ENCODE peak calls at places on chromosomes 3 and 15, in nine cellular contexts. J is bronchial epithelial cell; B is endothelial cell; I is fibroblast of lung; R is CD8-positive, alpha-beta T cell; H is neural crest cell; G is lower leg skin; P is breast epithelium; Z is left ventricle myocardium inferior. N is an unnamed sample.

GRCh38 chr15:88759872-88760271 is 43.4 kb upstream of the ACAN start:
- DNase-seq in Z (no peak), J (no peak), I (no peak), H (no peak), R (no peak), B (no peak), P (no peak), G (no peak), N (no peak)

GRCh38 chr3:136380530-136380929 is 130.4 kb downstream of the PCCB start:
- DNase-seq in R (no peak), I (peak), J (peak), Z (no peak), G (no peak), B (no peak), H (no peak), P (no peak), N (no peak)

GRCh38 chr3:150449169-150449721 is 41.1 kb downstream of the TSC22D2 start:
- DNase-seq in I (peak), G (no peak), J (peak), P (no peak), Z (no peak), B (no peak), R (no peak), H (no peak), N (peak)

GRCh38 chr3:15319127-15319526 is 13.3 kb downstream of the SH3BP5 start:
- DNase-seq in Z (no peak), B (no peak), G (no peak), P (no peak), I (no peak), J (no peak), R (no peak), H (no peak), N (no peak)

GRCh38 chr3:145649368-145649887 is 511.6 kb downstream of the PLOD2 start:
- DNase-seq in G (no peak), Z (no peak), I (no peak), B (no peak), H (no peak), R (no peak), P (no peak), J (no peak), N (no peak)

GRCh38 chr15:67144609-67145306 is 79.4 kb downstream of the SMAD3 start:
- DNase-seq in B (no peak), Z (no peak), R (no peak), I (peak), P (no peak), J (no peak), H (no peak), G (no peak), N (no peak)

GRCh38 chr3:8972614-8973013 is 9.3 kb upstream of the RAD18 start:
- DNase-seq in I (peak), P (no peak), H (no peak), J (peak), Z (no peak), G (no peak), R (no peak), B (no peak), N (peak)

GRCh38 chr3:48655586-48655985 is 7.1 kb downstream of the CELSR3 start:
- DNase-seq in I (no peak), J (no peak), Z (no peak), R (no peak), P (no peak), B (no peak), G (no peak), H (no peak), N (no peak)

GRCh38 chr15:37361621-37362020 is 261.3 kb upstream of the MEIS2 start:
- DNase-seq in Z (no peak), R (no peak), G (no peak), P (no peak), I (no peak), H (no peak), J (no peak), B (no peak), N (no peak)

GRCh38 chr3:81838455-81838854 is 77.0 kb upstream of the GBE1 start:
- DNase-seq in I (no peak), J (no peak), G (no peak), B (no peak), R (no peak), Z (no peak), H (no peak), P (no peak), N (no peak)

GRCh38 chr3:16179771-16180736 is 5.6 kb downstream of the GALNT15 start:
- DNase-seq in I (peak), B (no peak), H (no peak), J (no peak), G (no peak), R (no peak), Z (no peak), P (no peak), N (no peak)

GRCh38 chr3:188507244-188507720 is 353.3 kb downstream of the LPP start:
- DNase-seq in P (no peak), B (no peak), H (no peak), R (no peak), I (peak), Z (no peak), G (no peak), J (peak), N (peak)

GRCh38 chr3:196843435-196844110 is 24.1 kb upstream of the SENP5 start:
- DNase-seq in Z (no peak), I (no peak), R (no peak), G (no peak), B (no peak), H (no peak), P (no peak), J (no peak), N (no peak)

GRCh38 chr15:38073278-38073930 is 139.0 kb downstream of the TMCO5A start:
- DNase-seq in P (no peak), H (no peak), J (peak), I (peak), Z (no peak), R (no peak), B (peak), G (peak), N (no peak)

GRCh38 chr15:100703032-100703578 is 100.7 kb downstream of the ASB7 start:
- DNase-seq in P (peak), B (peak), J (peak), G (no peak), I (peak), R (no peak), Z (no peak), H (no peak), N (peak)

GRCh38 chr15:48244923-48245322 is 38.8 kb downstream of the SLC12A1 start:
- DNase-seq in R (no peak), J (peak), Z (no peak), B (no peak), G (no peak), P (no peak), I (peak), H (no peak), N (peak)

GRCh38 chr3:17749705-17750293 is 7.4 kb upstream of the TBC1D5 start:
- DNase-seq in I (no peak), P (no peak), J (no peak), G (no peak), H (no peak), Z (no peak), B (no peak), R (no peak), N (no peak)

GRCh38 chr15:67840747-67841634 is 1.1 kb upstream of the RNU6-1 start:
- DNase-seq in H (no peak), Z (no peak), J (peak), I (peak), B (no peak), P (no peak), R (no peak), G (no peak), N (no peak)

GRCh38 chr3:72634128-72634527 is 214.1 kb downstream of the SHQ1 start:
- DNase-seq in R (no peak), H (no peak), J (no peak), B (no peak), G (no peak), Z (no peak), P (no peak), I (no peak), N (no peak)

GRCh38 chr3:128579927-128580326 is 70.7 kb downstream of the RPN1 start:
- DNase-seq in R (no peak), P (no peak), Z (no peak), H (no peak), B (no peak), J (no peak), I (no peak), G (no peak), N (no peak)

GRCh38 chr15:40052604-40053003 is 13.6 kb upstream of the SRP14 start:
- DNase-seq in I (no peak), Z (no peak), G (no peak), H (no peak), R (no peak), B (no peak), J (no peak), P (no peak), N (no peak)

GRCh38 chr3:12750223-12750622 is 8.8 kb downstream of the TMEM40 start:
- DNase-seq in R (no peak), G (no peak), I (peak), J (peak), B (no peak), Z (peak), P (peak), H (no peak), N (peak)

GRCh38 chr3:196563721-196564225 is 4.6 kb downstream of the WDR53 start:
- DNase-seq in G (no peak), B (no peak), Z (no peak), P (no peak), H (no peak), R (no peak), J (peak), I (peak), N (peak)

GRCh38 chr3:11919390-11919789 is 72.7 kb upstream of the TAMM41 start:
- DNase-seq in R (no peak), Z (no peak), J (no peak), B (no peak), P (no peak), H (no peak), I (no peak), G (no peak), N (no peak)

GRCh38 chr3:107813066-107813465 is 277.8 kb downstream of the CD47 start:
- DNase-seq in B (no peak), G (no peak), Z (no peak), J (no peak), I (peak), P (no peak), R (no peak), H (no peak), N (no peak)

GRCh38 chr3:107816082-107816481 is 274.7 kb downstream of the CD47 start:
- DNase-seq in H (no peak), B (no peak), I (no peak), G (no peak), Z (no peak), P (no peak), R (no peak), J (no peak), N (no peak)

GRCh38 chr3:107806021-107806420 is 283.3 kb downstream of the BBX start:
- DNase-seq in B (no peak), Z (no peak), R (no peak), G (no peak), H (no peak), I (no peak), P (no peak), J (no peak), N (no peak)

GRCh38 chr3:107810195-107811071 is 280.4 kb downstream of the CD47 start:
- DNase-seq in B (no peak), I (peak), Z (no peak), R (no peak), J (no peak), G (no peak), P (no peak), H (no peak), N (no peak)
- TF ChIP-seq CTCF in B (no peak), I (no peak), Z (no peak), R (no peak), J (no peak), G (no peak), P (no peak), H (no peak), N (no peak)

GRCh38 chr3:40108643-40109042 is 200.9 kb upstream of the EIF1B start:
- DNase-seq in Z (no peak), R (no peak), P (no peak), H (no peak), J (peak), B (no peak), I (no peak), G (no peak), N (peak)

GRCh38 chr3:40104441-40104840 is 205.1 kb upstream of the EIF1B start:
- DNase-seq in P (no peak), R (no peak), Z (no peak), B (no peak), G (no peak), H (no peak), J (no peak), I (no peak), N (peak)

DNA sequence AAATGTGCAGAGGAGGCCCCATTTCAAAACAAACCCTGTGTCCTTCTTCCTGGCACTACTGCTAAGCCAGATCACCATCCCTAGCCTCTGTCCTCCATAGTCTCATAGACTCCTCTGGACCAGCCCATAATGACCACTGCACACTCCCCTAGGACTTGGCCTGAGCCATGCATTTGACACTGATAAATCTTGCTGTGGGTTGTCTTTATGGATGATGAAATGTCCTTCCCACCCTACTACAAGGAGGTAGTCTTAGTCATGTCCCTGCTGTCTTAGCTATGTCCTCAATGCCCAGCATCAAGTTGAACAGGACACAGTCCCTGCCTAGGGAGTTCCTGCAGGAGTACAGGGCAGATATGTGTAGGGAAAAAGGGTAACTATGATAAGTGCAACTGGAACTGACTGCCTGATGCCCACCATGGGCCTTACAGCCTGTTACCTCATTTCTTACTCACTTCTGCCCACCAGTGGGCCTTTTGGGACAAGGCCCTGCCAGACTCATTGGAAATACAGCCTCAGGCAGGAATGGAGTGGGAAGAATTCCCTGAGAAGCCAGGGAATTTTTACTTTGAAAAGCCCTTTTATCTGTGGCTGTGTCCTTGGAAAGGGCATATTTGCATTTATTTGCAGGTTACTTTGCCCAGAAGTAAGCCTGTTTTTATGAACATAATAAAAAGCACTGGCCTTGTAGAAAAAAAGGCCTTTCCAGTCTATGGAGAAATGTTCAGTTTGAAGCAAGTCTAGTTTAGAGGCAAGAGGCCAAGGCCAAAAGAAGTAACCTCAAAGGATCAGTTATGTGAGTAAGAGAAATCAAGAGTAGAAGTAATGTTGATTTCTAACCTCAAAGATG is 199.6 kb upstream of the EIF1B start:
- DNase-seq in Z (no peak), J (no peak), B (peak), H (no peak), R (no peak), P (no peak), I (no peak), G (no peak), N (peak)
- TF ChIP-seq CTCF in Z (peak), J (peak), B (peak), H (peak), R (no peak), P (no peak), I (no peak), G (no peak), N (no peak)

DNA sequence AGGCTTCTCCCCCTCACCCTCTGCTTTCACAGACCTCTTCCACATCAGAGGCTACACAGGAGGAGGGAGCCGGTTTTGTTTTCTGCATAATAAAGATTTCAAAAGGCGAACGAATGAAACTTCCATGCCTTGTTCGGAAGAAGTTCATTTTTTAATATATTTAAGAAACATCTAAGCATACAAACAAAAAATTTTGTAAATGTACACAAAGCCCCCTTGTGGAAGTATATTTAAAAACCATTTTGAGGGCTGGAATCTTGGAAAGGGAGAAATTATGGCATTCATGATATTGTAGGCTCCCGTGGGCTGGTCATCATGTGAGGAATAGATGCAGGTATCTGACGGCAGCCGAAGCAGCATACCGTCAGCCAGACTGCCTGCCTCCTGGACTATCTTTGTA is 90.4 kb downstream of the MECOM start:
- DNase-seq in B (no peak), Z (no peak), R (no peak), H (no peak), G (no peak), I (no peak), P (no peak), J (no peak), N (no peak)
- TF ChIP-seq CTCF in B (peak), Z (no peak), R (no peak), H (peak), G (no peak), I (peak), P (no peak), J (no peak), N (peak)

GRCh38 chr3:184584001-184584891 is 22.7 kb downstream of the EPHB3 start:
- DNase-seq in P (no peak), I (no peak), B (peak), G (no peak), Z (peak), R (no peak), H (no peak), J (no peak), N (no peak)
- TF ChIP-seq CTCF in P (no peak), I (no peak), B (no peak), G (no peak), Z (peak), R (no peak), H (peak), J (peak), N (no peak)

GRCh38 chr15:91522609-91523332 is 330.7 kb upstream of the SLCO3A1 start:
- DNase-seq in J (peak), Z (no peak), B (no peak), P (no peak), G (no peak), H (no peak), I (peak), R (no peak), N (peak)
- TF ChIP-seq CTCF in J (no peak), Z (peak), B (no peak), P (peak), G (no peak), H (peak), I (peak), R (peak), N (peak)

GRCh38 chr3:113088616-113089015 is 97.8 kb downstream of the GTPBP8 start:
- DNase-seq in I (no peak), J (no peak), H (no peak), P (no peak), Z (no peak), G (no peak), R (no peak), B (no peak), N (no peak)
- TF ChIP-seq CTCF in I (no peak), J (no peak), H (no peak), P (no peak), Z (no peak), G (no peak), R (no peak), B (no peak), N (no peak)

DNA sequence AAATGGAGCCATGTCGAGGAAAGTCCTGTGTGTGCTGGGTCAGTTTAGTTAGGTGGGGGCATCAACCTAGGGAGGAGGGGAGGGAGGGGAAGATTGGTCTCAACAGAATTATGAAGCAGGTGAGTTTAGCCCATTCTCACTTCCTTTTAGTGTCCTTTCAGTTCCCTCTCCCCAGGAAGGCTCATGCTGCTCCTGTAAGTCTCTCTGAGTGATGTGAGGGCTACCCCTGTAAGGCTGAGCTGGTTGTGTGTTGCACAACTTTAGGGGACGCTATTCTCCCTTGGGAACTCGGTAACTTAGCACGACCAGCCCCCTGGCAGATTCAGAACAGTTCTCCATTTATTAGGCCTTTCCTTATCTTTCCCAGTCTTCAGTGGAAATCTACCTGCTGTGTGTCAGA is 21.2 kb downstream of the IL5RA start:
- DNase-seq in P (no peak), J (no peak), R (no peak), G (no peak), Z (no peak), H (no peak), I (no peak), B (no peak), N (no peak)
- TF ChIP-seq CTCF in P (no peak), J (no peak), R (no peak), G (no peak), Z (no peak), H (no peak), I (no peak), B (no peak), N (no peak)

GRCh38 chr3:20040476-20041196 is 390 bp downstream of the KAT2B start:
- DNase-seq in G (peak), H (peak), Z (peak), P (peak), I (peak), R (peak), B (peak), J (peak), N (peak)
- TF ChIP-seq CTCF in G (no peak), H (no peak), Z (no peak), P (no peak), I (peak), R (no peak), B (no peak), J (peak), N (no peak)

GRCh38 chr3:167740961-167741587 is 5.6 kb downstream of the SERPINI1 start:
- DNase-seq in R (no peak), H (peak), P (no peak), J (peak), B (peak), Z (no peak), G (no peak), I (peak), N (peak)
- TF ChIP-seq CTCF in R (peak), H (peak), P (no peak), J (peak), B (no peak), Z (peak), G (no peak), I (peak), N (no peak)

DNA sequence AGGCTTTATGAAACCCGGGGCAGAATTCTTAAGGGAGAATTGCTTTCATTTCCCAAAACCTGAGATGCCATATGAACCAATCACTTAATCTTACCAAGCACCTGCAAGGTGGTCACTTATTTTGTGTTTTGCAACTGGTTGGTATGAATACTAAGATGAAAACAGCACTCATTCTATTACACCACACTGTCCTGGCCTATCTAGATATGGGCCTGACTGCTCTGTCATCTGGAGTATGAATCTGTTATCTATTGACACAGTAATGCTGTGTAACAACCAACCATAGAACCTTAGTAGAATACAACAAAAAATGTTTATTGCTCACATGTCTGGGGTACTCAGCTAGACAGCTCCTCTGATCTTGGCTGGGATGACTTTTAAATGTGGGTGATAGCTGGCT is 74.8 kb downstream of the TMEM266 start:
- DNase-seq in G (no peak), I (no peak), Z (no peak), R (no peak), P (no peak), J (no peak), H (no peak), B (no peak), N (no peak)
- TF ChIP-seq CTCF in G (no peak), I (no peak), Z (no peak), R (no peak), P (no peak), J (no peak), H (no peak), B (no peak), N (no peak)

N was measured in MCF 10A.